ENCODE peak calls at places on chromosomes 2 and 18, in five cellular contexts. Q, Y, G, J and O are unnamed samples.

GRCh38 chr18:22983175-22983574 is 50.0 kb downstream of the RBBP8 start:
- DNase-seq in Q (no peak), G (no peak), Y (no peak), J (peak), O (peak)

GRCh38 chr18:51235011-51235789 is 37.7 kb upstream of the MEX3C start:
- DNase-seq in G (no peak), Y (no peak), Q (peak), J (no peak), O (peak)

GRCh38 chr2:60469918-60470317 is 83.5 kb downstream of the BCL11A start:
- DNase-seq in J (no peak), Q (no peak), G (no peak), Y (no peak), O (no peak)

GRCh38 chr2:157229572-157229971 is 27.9 kb upstream of the GALNT5 start:
- DNase-seq in Y (no peak), Q (no peak), G (no peak), J (no peak), O (no peak)

GRCh38 chr2:113886479-113887383 is 3.2 kb upstream of the ACTR3 start:
- DNase-seq in Y (no peak), J (no peak), G (no peak), Q (peak), O (no peak)

GRCh38 chr2:233542507-233542906 is 24.1 kb downstream of the USP40 start:
- DNase-seq in Q (no peak), J (no peak), G (no peak), Y (no peak), O (peak)

GRCh38 chr2:180829261-180829660 is 151.1 kb upstream of the UBE2E3 start:
- DNase-seq in Q (no peak), G (no peak), Y (no peak), J (no peak), O (no peak)

GRCh38 chr2:159661286-159661685 is 44.9 kb upstream of the BAZ2B start:
- DNase-seq in J (no peak), Q (no peak), G (no peak), Y (no peak), O (no peak)

GRCh38 chr2:67346718-67347407 is 50.3 kb upstream of the ETAA1 start:
- DNase-seq in J (no peak), Y (no peak), Q (no peak), G (no peak), O (no peak)

GRCh38 chr2:113324684-113325160 is 46.0 kb upstream of the PAX8 start:
- DNase-seq in Q (peak), J (peak), Y (peak), G (no peak), O (peak)

GRCh38 chr2:182587831-182588230 is 128.2 kb upstream of the DNAJC10 start:
- DNase-seq in Q (no peak), J (no peak), G (no peak), Y (no peak), O (no peak)

GRCh38 chr2:207933396-207934045 is 91.8 kb downstream of the PLEKHM3 start:
- DNase-seq in G (no peak), Y (no peak), Q (no peak), J (peak), O (no peak)

GRCh38 chr18:37450434-37451133 is 115.0 kb downstream of the CELF4 start:
- DNase-seq in Y (peak), Q (no peak), G (no peak), J (peak), O (peak)

GRCh38 chr2:60476206-60476946 is 77.1 kb downstream of the BCL11A start:
- DNase-seq in Q (no peak), Y (no peak), J (peak), G (no peak), O (no peak)

GRCh38 chr18:23207191-23207955 is 72.1 kb downstream of the CABLES1 start:
- DNase-seq in J (peak), Y (peak), Q (peak), G (no peak), O (no peak)

GRCh38 chr2:170404846-170405245 is 226.9 kb downstream of the MYO3B start:
- DNase-seq in J (no peak), G (no peak), Q (no peak), Y (no peak), O (no peak)